ENCODE peak calls at places on chromosomes 16 and 17, in nine cellular contexts. H is epithelial cell of prostate; Q is sciatic nerve; E is endothelial cell; Z is body of pancreas; F is stimulated activated CD8-positive, alpha-beta memory T cell treated with anti-CD3 and anti-CD28 coated beads, Interleukin-12 subunit alpha, Interleukin-12 subunit beta, amount 100 ng/mL, for 4 hours; J is breast epithelium; P is GM04504; M is activated T-helper 1 cell treated with Interleukin-2 at 50 U/mL for 16 hours. D is an unnamed sample.

GRCh38 chr16:52035406-52035805 is 511.5 kb downstream of the TOX3 start:
- DNase-seq in E (no peak), J (no peak), H (no peak), M (no peak), P (no peak), F (no peak), Q (no peak), Z (no peak), D (no peak)

GRCh38 chr16:2519711-2520080 is 475 bp upstream of the AMDHD2 start:
- DNase-seq in J (no peak), M (no peak), P (no peak), F (no peak), H (no peak), Z (no peak), E (no peak), Q (no peak), D (no peak)

GRCh38 chr16:74747716-74748041 is 26.9 kb downstream of the FA2H start:
- DNase-seq in E (no peak), H (no peak), Q (no peak), J (no peak), F (no peak), M (no peak), Z (no peak), P (no peak), D (no peak)

GRCh38 chr17:7717756-7718350 is 309 bp downstream of the DNAH2 start:
- DNase-seq in E (no peak), Z (no peak), M (peak), F (no peak), P (no peak), Q (no peak), H (no peak), J (no peak), D (no peak)

GRCh38 chr17:39617446-39618251 is 9.1 kb upstream of the PPP1R1B start:
- DNase-seq in J (peak), E (no peak), Z (peak), Q (peak), P (no peak), H (no peak), M (peak), F (peak), D (peak)

GRCh38 chr16:23064642-23065041 is 84.6 kb downstream of the USP31 start:
- DNase-seq in J (no peak), H (no peak), Q (no peak), P (peak), Z (no peak), F (no peak), M (no peak), E (no peak), D (no peak)

GRCh38 chr16:35196313-35196712 is 1736.9 kb downstream of the TP53TG3F start:
- DNase-seq in E (no peak), M (no peak), H (no peak), Q (no peak), Z (no peak), J (no peak), F (no peak), P (no peak), D (no peak)

GRCh38 chr17:6098050-6098449 is 27.9 kb downstream of the WSCD1 start:
- DNase-seq in E (no peak), F (no peak), Z (no peak), P (no peak), M (no peak), Q (no peak), J (peak), H (no peak), D (no peak)

GRCh38 chr17:43308999-43309398 is 75.2 kb upstream of the RNU2-1 start:
- DNase-seq in Z (no peak), P (no peak), J (no peak), M (no peak), H (no peak), Q (no peak), F (no peak), E (no peak), D (no peak)